ENCODE peak calls at places on chromosomes 13 and 19, in six cellular contexts. P is HCT116, I is GM23248, V is Karpas-422, N is SK-N-SH, Y is MM.1S. T is an unnamed sample.

GRCh38 chr13:114328595-114328994 is 14.3 kb downstream of the CHAMP1 start:
- DNase-seq in P (no peak), I (no peak), V (no peak), N (no peak), Y (no peak), T (no peak)

GRCh38 chr13:60836821-60837220 is 439.8 kb downstream of the TDRD3 start:
- DNase-seq in P (no peak), I (no peak), V (no peak), N (no peak), Y (no peak), T (no peak)

GRCh38 chr19:56974554-56975207 is 134.2 kb upstream of the PEG3 start:
- DNase-seq in P (no peak), I (no peak), V (no peak), N (no peak), Y (no peak), T (no peak)

GRCh38 chr13:38543561-38543960 is 143.3 kb upstream of the FREM2 start:
- DNase-seq in P (no peak), I (peak; percentile 11), V (no peak), N (no peak), Y (no peak), T (no peak)

GRCh38 chr13:110113284-110113764 is 193.6 kb downstream of the COL4A1 start:
- DNase-seq in P (no peak), I (peak; percentile 91), V (no peak), N (no peak), Y (no peak), T (peak; percentile 73)

GRCh38 chr13:90068658-90069057 is 1278.8 kb upstream of the MIR17HG start:
- DNase-seq in P (no peak), I (no peak), V (no peak), N (no peak), Y (peak; percentile 47), T (no peak)

GRCh38 chr19:10009269-10009665 is 1.0 kb downstream of the COL5A3 start:
- DNase-seq in P (no peak), I (peak; percentile 84), V (peak; percentile 65), N (peak; percentile 60), Y (no peak), T (peak; percentile 27)

GRCh38 chr13:42720116-42720857 is 61.1 kb upstream of the FAM216B start:
- DNase-seq in P (peak; percentile 60), I (peak; percentile 98), V (no peak), N (no peak), Y (no peak), T (peak; percentile 90)

GRCh38 chr13:60448907-60449510 is 52.0 kb downstream of the TDRD3 start:
- DNase-seq in P (peak; percentile 28), I (peak; percentile 65), V (peak; percentile 76), N (peak; percentile 24), Y (no peak), T (peak; percentile 52)

GRCh38 chr13:56975647-56976046 is 165.1 kb upstream of the PRR20A start:
- DNase-seq in P (no peak), I (no peak), V (no peak), N (no peak), Y (no peak), T (no peak)

GRCh38 chr19:18543814-18544475 is 572 bp upstream of the FKBP8 start:
- DNase-seq in P (peak; percentile 76), I (peak; percentile 90), V (peak; percentile 87), N (no peak), Y (peak; percentile 94), T (peak; percentile 87)

GRCh38 chr13:50700664-50701266 is 142.7 kb downstream of the DLEU7 start:
- DNase-seq in P (no peak), I (no peak), V (no peak), N (no peak), Y (no peak), T (no peak)

GRCh38 chr19:53101518-53101917 is 1.7 kb downstream of the ZNF160 start:
- DNase-seq in P (no peak), I (peak; percentile 34), V (peak; percentile 52), N (peak; percentile 34), Y (no peak), T (peak; percentile 27)

GRCh38 chr13:106182404-106182803 is 353.1 kb downstream of the EFNB2 start:
- DNase-seq in P (peak; percentile 35), I (peak; percentile 87), V (no peak), N (no peak), Y (no peak), T (peak; percentile 78)

GRCh38 chr13:45092668-45093067 is 27.6 kb upstream of the GTF2F2 start:
- DNase-seq in P (no peak), I (peak; percentile 54), V (no peak), N (no peak), Y (no peak), T (peak; percentile 60)

GRCh38 chr19:52659013-52659412 is 20.9 kb upstream of the ZNF83 start:
- DNase-seq in P (no peak), I (no peak), V (no peak), N (no peak), Y (no peak), T (no peak)

GRCh38 chr19:48874309-48875135 is 2.3 kb downstream of the PPP1R15A start:
- DNase-seq in P (no peak), I (peak; percentile 82), V (no peak), N (no peak), Y (peak; percentile 36), T (peak; percentile 73)

GRCh38 chr13:100987993-100988392 is 313.4 kb upstream of the TMTC4 start:
- DNase-seq in P (no peak), I (peak; percentile 44), V (no peak), N (no peak), Y (no peak), T (peak; percentile 27)

GRCh38 chr19:33998739-33999345 is 173.5 kb upstream of the LSM14A start:
- DNase-seq in P (no peak), I (peak; percentile 44), V (no peak), N (peak; percentile 33), Y (no peak), T (peak; percentile 47)

GRCh38 chr13:23748109-23748508 is 141.1 kb downstream of the MIPEP start:
- DNase-seq in P (no peak), I (no peak), V (no peak), N (no peak), Y (no peak), T (peak; percentile 52)

GRCh38 chr19:55287361-55288079 is 3.7 kb downstream of the BRSK1 start:
- DNase-seq in P (no peak), I (no peak), V (no peak), N (no peak), Y (no peak), T (no peak)

GRCh38 chr13:57624565-57625435 is 6.7 kb upstream of the PCDH17 start:
- DNase-seq in P (no peak), I (peak; percentile 66), V (peak; percentile 64), N (peak; percentile 44), Y (peak; percentile 18), T (peak; percentile 64)

GRCh38 chr13:60178327-60178726 is 14.6 kb upstream of the DIAPH3 start:
- DNase-seq in P (no peak), I (no peak), V (no peak), N (no peak), Y (no peak), T (no peak)

GRCh38 chr19:50676625-50677197 is 27.5 kb downstream of the C19orf81 start:
- DNase-seq in P (no peak), I (no peak), V (no peak), N (no peak), Y (no peak), T (no peak)

DNA sequence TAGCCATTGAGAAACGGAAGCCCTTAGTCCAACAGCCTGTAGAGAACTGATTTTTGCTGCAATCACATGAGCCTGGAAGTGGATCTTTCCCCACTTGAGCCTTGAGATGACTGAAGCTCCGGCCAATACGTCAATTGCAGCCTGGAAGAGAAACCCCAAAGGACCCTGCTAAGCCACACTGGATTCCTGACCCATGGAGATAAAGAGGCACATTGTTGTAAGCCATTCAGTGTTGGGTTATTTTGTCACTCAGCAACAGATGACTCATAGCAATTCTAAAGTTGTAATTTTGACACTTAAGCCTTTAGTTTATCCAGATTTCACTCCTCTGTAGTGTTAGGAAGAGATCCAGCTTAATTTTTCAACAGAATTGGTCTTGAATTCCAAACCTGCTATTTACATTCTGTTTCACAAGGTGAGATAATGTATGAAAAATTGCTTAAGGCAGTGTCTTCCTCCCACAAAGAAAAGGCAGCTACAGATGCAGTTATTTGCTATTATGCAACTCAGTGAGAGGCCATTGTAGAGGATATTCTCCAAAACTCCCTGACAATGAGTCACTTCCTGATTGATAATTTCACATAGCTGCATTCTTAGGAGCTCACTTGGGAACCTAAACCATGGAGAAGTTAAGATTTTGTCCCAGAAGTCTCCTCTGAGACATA is 59.4 kb upstream of the TSHZ3 start:
- DNase-seq in P (no peak), I (peak; percentile 90), V (no peak), N (no peak), Y (no peak), T (peak; percentile 36)
- H3K9me2 ChIP-seq in P (no peaks in the 10 kb centered on the region), I (no peaks in the 10 kb centered on the region), V (no peaks in the 10 kb centered on the region), N (no peaks in the 10 kb centered on the region), Y (no peaks in the 10 kb centered on the region), T (no peaks in the 10 kb centered on the region)

DNA sequence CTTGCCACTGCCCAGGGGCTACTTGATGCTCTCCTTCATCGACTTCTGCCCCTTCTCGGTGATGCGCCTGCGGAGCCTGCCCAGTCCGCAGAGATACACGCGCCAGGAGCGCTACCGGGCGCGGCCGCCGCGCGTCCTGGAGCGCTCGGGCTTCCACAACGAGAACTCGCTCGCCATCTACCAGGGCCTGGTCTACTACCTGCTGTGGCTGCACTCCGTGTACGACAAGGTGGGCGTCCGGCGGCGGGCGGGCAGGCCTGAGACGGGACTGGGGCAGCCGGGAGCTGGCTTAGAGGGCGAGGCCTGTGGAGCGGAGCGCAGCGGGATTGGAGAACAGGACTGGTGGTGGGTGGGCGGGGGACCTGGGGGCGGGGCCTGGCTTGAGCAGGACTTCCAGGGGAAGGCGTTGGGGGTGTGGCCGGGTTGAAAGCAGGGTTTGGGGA is 12.7 kb upstream of the PSMD8 start:
- DNase-seq in P (peak; percentile 73), I (peak; percentile 87), V (peak; percentile 68), N (peak; percentile 97), Y (peak; percentile 50), T (peak; percentile 66)
- H3K9ac ChIP-seq in P (peak overlapping the region; percentile 46), I (no peak overlapping the region), V (no peak overlapping the region), N (no peak overlapping the region), Y (no peak overlapping the region), T (no peak overlapping the region)

DNA sequence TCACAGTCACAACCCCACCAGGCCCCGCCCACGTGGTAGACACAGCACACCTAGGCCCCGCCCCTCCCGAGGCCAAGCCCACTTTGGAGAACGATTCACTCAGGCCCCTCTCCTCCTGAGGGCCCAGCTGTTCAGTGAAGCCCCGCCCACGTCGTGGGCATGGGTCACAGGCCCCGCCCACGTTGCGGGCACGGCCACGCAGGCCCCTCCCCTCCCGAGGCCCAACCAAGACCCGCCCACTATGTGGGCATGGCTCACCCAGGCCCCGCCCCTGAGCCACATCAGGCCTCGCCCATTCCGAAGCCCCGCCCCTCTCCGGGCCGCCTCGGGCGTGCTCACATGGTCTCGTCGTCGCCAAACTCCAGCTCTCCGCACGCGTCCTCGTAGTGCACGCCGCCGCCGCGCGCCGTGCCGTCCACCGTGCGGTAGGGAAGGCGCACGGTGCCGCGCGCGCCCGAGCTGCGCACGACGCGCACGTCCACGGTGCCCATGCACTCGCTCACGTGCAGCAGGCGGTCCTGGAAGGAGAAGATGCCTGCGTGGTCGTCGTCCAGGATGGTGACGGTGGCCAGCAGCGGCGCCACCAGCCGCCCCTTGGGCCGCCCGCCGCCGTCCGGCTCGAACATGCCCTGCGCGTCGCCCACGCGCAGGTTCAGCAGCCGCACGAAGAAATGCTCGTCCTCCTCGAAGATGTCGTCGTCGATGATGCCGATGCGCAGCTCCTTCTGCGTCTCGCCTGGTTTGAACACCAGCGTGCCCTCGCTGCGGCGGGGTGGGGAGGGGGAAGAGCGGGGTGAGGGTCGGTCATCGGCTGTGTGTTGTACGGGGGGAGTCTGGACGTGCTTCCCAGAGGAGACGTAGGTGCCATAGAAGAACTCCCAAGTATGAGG is 24.0 kb downstream of the SLC8A2 start:
- DNase-seq in P (peak; percentile 85), I (peak; percentile 73), V (peak; percentile 80), N (peak; percentile 97), Y (no peak), T (peak; percentile 37)
- H3K4me3 ChIP-seq in P (peak overlapping the region; percentile 36), I (peak overlapping the region; percentile 6), V (no peak overlapping the region), N (peak overlapping the region; percentile 41), Y (no peak overlapping the region), T (no peak overlapping the region)

GRCh38 chr13:35879111-35879510 is 252.1 kb downstream of the DCLK1 start:
- DNase-seq in P (no peak), I (no peak), V (no peak), N (no peak), Y (peak; percentile 28), T (no peak)
- H3K9me2 ChIP-seq in P (no peaks in the 10 kb centered on the region), I (no peaks in the 10 kb centered on the region), V (no peaks in the 10 kb centered on the region), N (no peaks in the 10 kb centered on the region), Y (no peaks in the 10 kb centered on the region), T (no peaks in the 10 kb centered on the region)